ENCODE peak calls at places on chromosomes 7 and 10, in ten cellular contexts. H is naive thymus-derived CD4-positive, alpha-beta T cell; G is bronchial epithelial cell; J is LNCaP clone FGC; X is foreskin fibroblast; V is H7; I is adrenal gland; E is WERI-Rb-1; Y is fibroblast of lung; T is tibial artery. Q is an unnamed sample.

GRCh38 chr10:123869015-123869414 is 22.6 kb downstream of the CPXM2 start:
- DNase-seq in H (no peak), G (no peak), J (no peak), X (no peak), V (no peak), I (no peak), E (no peak), Y (no peak), T (no peak), Q (no peak)

GRCh38 chr7:31056775-31057346 is 4.8 kb downstream of the ADCYAP1R1 start:
- DNase-seq in H (no peak), G (no peak), J (no peak), X (no peak), V (peak; percentile 50), I (peak; percentile 74), E (no peak), Y (no peak), T (no peak), Q (no peak)

GRCh38 chr7:36838616-36839015 is 114.3 kb upstream of the AOAH start:
- DNase-seq in H (no peak), G (no peak), J (no peak), X (no peak), V (no peak), I (no peak), E (peak; percentile 81), Y (no peak), T (no peak), Q (no peak)

GRCh38 chr10:73339436-73339835 is 19.2 kb downstream of the CFAP70 start:
- DNase-seq in H (no peak), G (peak; percentile 7), J (no peak), X (no peak), V (no peak), I (no peak), E (no peak), Y (no peak), T (no peak), Q (no peak)

GRCh38 chr7:107076781-107077698 is 32.5 kb downstream of the PRKAR2B start:
- DNase-seq in H (no peak), G (no peak), J (no peak), X (no peak), V (no peak), I (peak; percentile 50), E (no peak), Y (peak; percentile 25), T (no peak), Q (no peak)

GRCh38 chr7:142871260-142872105 is 14.1 kb downstream of the TRPV6 start:
- DNase-seq in H (no peak), G (no peak), J (no peak), X (no peak), V (no peak), I (peak; percentile 27), E (no peak), Y (no peak), T (no peak), Q (no peak)

GRCh38 chr10:89398003-89398749 is 5.8 kb downstream of the IFIT1 start:
- DNase-seq in H (no peak), G (no peak), J (no peak), X (peak; percentile 39), V (no peak), I (no peak), E (no peak), Y (no peak), T (no peak), Q (no peak)

GRCh38 chr10:25465582-25466372 is 291.0 kb downstream of the GPR158 start:
- DNase-seq in H (no peak), G (no peak), J (peak; percentile 65), X (no peak), V (no peak), I (no peak), E (no peak), Y (no peak), T (no peak), Q (no peak)

GRCh38 chr10:3277566-3277965 is 105.0 kb upstream of the PITRM1 start:
- DNase-seq in H (no peak), G (no peak), J (no peak), X (no peak), V (no peak), I (no peak), E (no peak), Y (no peak), T (no peak), Q (no peak)

DNA sequence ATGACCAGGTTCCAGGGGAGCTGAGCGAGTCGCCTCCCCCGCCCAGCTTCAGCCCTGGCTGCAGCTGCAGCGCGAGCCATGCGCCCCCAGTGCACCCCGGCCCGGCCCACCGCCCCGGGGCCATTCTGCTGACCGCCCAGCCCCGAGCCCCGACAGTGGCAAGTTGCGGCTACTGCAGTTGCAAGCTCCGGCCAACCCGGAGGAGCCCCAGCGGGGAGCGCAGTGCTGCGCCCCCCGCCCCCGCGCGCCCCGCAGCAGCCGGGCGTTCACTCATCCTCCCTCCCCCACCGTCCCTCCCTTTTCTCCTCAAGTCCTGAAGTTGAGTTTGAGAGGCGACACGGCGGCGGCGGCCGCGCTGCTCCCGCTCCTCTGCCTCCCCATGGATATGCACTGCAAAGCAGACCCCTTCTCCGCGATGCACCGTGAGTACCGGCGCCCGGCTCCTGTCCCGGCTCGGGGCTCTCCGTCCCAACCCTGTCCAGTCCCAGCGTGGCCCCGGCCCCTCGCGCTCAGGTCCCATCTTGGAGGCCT is 565 bp downstream of the PAX2 start:
- DNase-seq in H (no peak), G (no peak), J (no peak), X (no peak), V (peak; percentile 89), I (no peak), E (no peak), Y (no peak), T (no peak), Q (no peak)
- H3K4me3 ChIP-seq in H (no peak overlapping the region), G (no peak overlapping the region), J (no peak overlapping the region), X (no peak overlapping the region), V (peak overlapping the region; percentile 32), I (no peak overlapping the region), E (no peak overlapping the region), Y (no peak overlapping the region), T (peak overlapping the region; percentile 44), Q (no peak overlapping the region)

DNA sequence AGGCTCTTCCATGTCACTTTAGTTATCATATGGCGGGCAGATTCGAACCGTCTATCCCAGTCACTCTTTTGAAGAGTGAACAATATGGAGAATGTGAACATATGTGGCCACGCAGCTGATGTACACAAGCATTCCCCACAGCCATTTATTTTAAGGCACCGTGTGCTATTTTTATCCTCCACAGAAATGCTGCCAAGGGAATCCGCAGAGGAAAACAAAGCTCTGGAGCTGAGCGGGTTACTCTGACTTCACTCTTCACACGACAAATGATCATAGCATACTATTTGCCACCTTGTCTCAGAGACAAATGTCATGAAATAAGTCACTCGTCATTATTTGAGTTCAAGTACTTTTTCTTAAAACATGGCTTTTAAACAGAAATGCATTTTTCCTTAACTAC is 100.3 kb downstream of the CTBP2 start:
- DNase-seq in H (no peak), G (no peak), J (no peak), X (no peak), V (no peak), I (no peak), E (no peak), Y (peak; percentile 79), T (no peak), Q (no peak)
- H3K4me3 ChIP-seq in H (no peak overlapping the region), G (no peak overlapping the region), J (peak overlapping the region; percentile 31), X (no peak overlapping the region), V (no peak overlapping the region), I (no peak overlapping the region), E (no peak overlapping the region), Y (no peak overlapping the region), T (peak overlapping the region; percentile 43), Q (no peak overlapping the region)

GRCh38 chr10:667096-667495 is 22.4 kb downstream of the DIP2C start:
- DNase-seq in H (no peak), G (no peak), J (no peak), X (no peak), V (no peak), I (no peak), E (peak; percentile 87), Y (no peak), T (no peak), Q (no peak)

GRCh38 chr10:664248-664647 is 25.2 kb downstream of the DIP2C start:
- DNase-seq in H (no peak), G (no peak), J (no peak), X (no peak), V (no peak), I (no peak), E (no peak), Y (no peak), T (no peak), Q (no peak)

GRCh38 chr10:664893-665292 is 24.6 kb downstream of the DIP2C start:
- DNase-seq in H (no peak), G (no peak), J (no peak), X (no peak), V (no peak), I (no peak), E (no peak), Y (no peak), T (no peak), Q (no peak)

GRCh38 chr10:666237-667012 is 23.0 kb downstream of the DIP2C start:
- DNase-seq in H (no peak), G (no peak), J (no peak), X (no peak), V (no peak), I (peak; percentile 47), E (no peak), Y (no peak), T (no peak), Q (no peak)

GRCh38 chr10:665579-666091 is 23.8 kb downstream of the DIP2C start:
- DNase-seq in H (no peak), G (no peak), J (peak; percentile 43), X (no peak), V (no peak), I (peak; percentile 81), E (no peak), Y (no peak), T (peak; percentile 80), Q (no peak)
- H3K4me3 ChIP-seq in H (no peak overlapping the region), G (no peak overlapping the region), J (peak overlapping the region; percentile 37), X (no peak overlapping the region), V (no peak overlapping the region), I (peak overlapping the region; percentile 24), E (no peak overlapping the region), Y (peak overlapping the region; percentile 48), T (peak overlapping the region; percentile 55), Q (no peak overlapping the region)

GRCh38 chr10:94042814-94043175 is 49.1 kb downstream of the PLCE1 start:
- DNase-seq in H (no peak), G (peak; percentile 43), J (no peak), X (no peak), V (no peak), I (no peak), E (no peak), Y (peak; percentile 66), T (no peak), Q (no peak)
- H3K4me3 ChIP-seq in H (no peak overlapping the region), G (no peak overlapping the region), J (no peak overlapping the region), X (no peak overlapping the region), V (no peak overlapping the region), I (no peak overlapping the region), E (no peak overlapping the region), Y (no peak overlapping the region), T (no peak overlapping the region), Q (no peak overlapping the region)